ENCODE peak calls at places on chromosomes 2 and 18, in four cellular contexts. B is psoas muscle; R is CD8-positive, alpha-beta memory T cell; Y is MM.1S. V is an unnamed sample.

GRCh38 chr2:31354837-31355236 is 59.7 kb downstream of the XDH start:
- DNase-seq in B (no peak), R (no peak), Y (peak; percentile 25), V (no peak)

GRCh38 chr2:116911520-116911919 is 903.0 kb upstream of the DDX18 start:
- DNase-seq in B (no peak), R (no peak), Y (no peak), V (no peak)

GRCh38 chr2:68909793-68910674 is 38.8 kb upstream of the BMP10 start:
- DNase-seq in B (no peak), R (peak; percentile 57), Y (peak; percentile 86), V (peak; percentile 43)

GRCh38 chr2:191680639-191681038 is 2.7 kb downstream of the NABP1 start:
- DNase-seq in B (no peak), R (no peak), Y (no peak), V (peak; percentile 9)

GRCh38 chr18:77016936-77017335 is 115.6 kb downstream of the MBP start:
- DNase-seq in B (no peak), R (no peak), Y (no peak), V (no peak)

GRCh38 chr2:190649035-190649797 is at the start of gene NAB1:
- DNase-seq in B (peak; percentile 79), R (peak; percentile 64), Y (peak; percentile 52), V (peak; percentile 59)

GRCh38 chr2:66495788-66496640 is 61.1 kb downstream of the MEIS1 start:
- DNase-seq in B (peak; percentile 54), R (no peak), Y (no peak), V (no peak)

GRCh38 chr2:102891261-102891660 is 129.4 kb downstream of the TMEM182 start:
- DNase-seq in B (no peak), R (no peak), Y (no peak), V (no peak)

GRCh38 chr2:112662702-112663101 is 17.0 kb downstream of the SLC20A1 start:
- DNase-seq in B (no peak), R (no peak), Y (no peak), V (no peak)

GRCh38 chr2:148602918-148603561 is 41.5 kb upstream of the EPC2 start:
- DNase-seq in B (no peak), R (no peak), Y (no peak), V (no peak)

GRCh38 chr2:132923787-132924186 is 253.8 kb upstream of the LYPD1 start:
- DNase-seq in B (no peak), R (no peak), Y (no peak), V (no peak)

GRCh38 chr2:189937691-189938090 is 124.8 kb downstream of the MSTN start:
- DNase-seq in B (no peak), R (no peak), Y (no peak), V (no peak)

GRCh38 chr2:153543639-153544071 is 65.1 kb upstream of the RPRM start:
- DNase-seq in B (no peak), R (no peak), Y (no peak), V (no peak)

DNA sequence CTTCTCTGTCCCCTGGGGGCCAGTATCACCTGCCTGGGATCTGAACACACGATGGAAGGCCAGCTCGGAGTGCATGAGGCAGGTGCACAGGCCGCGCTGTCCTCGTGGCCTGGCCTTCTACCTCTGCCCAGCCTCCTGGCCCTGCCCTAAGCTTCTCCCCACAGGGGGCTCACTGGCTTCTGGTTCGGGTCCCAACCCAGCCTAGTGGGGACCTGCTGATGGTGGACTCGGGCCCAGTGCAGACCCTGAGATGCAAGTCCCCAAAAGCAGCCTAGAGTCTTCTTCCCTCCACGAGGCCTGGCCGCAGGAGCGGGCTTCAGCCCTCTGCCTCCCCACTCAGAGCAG is 3.4 kb downstream of the ERFE start:
- DNase-seq in B (peak; percentile 38), R (no peak), Y (no peak), V (no peak)
- H3K27me3 ChIP-seq in B (no peaks in the 10 kb centered on the region), R (no peaks in the 10 kb centered on the region), Y (no peaks in the 10 kb centered on the region), V (peaks cover 13% of the 10 kb centered on the region)

GRCh38 chr2:216003876-216004275 is 9.5 kb downstream of the MREG start:
- DNase-seq in B (no peak), R (no peak), Y (no peak), V (no peak)

GRCh38 chr2:216001612-216002215 is 11.6 kb downstream of the MREG start:
- DNase-seq in B (no peak), R (no peak), Y (no peak), V (no peak)

GRCh38 chr2:216001201-216001600 is 12.2 kb downstream of the MREG start:
- DNase-seq in B (no peak), R (no peak), Y (no peak), V (no peak)

GRCh38 chr2:216002693-216003092 is 10.7 kb downstream of the MREG start:
- DNase-seq in B (no peak), R (no peak), Y (no peak), V (no peak)

DNA sequence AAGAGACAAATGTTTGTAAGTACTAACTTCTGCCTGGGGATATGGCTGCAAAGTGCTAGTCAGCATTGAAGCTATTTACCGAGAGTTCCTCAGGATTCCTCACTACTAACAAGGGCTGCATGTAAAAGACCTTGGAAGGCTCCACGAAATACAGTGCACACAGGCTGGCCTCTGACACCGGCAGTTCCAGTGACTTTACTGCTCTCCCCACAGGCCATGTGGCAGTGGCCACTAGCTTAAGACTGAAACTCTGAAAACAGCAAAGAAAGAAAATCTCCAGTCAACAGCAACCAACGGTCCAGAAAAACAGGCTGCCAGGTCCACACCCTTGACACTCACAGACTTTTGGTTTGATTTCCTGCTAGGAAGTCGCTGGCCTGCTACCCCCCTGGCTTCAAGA is 11.1 kb downstream of the MREG start:
- DNase-seq in B (no peak), R (no peak), Y (no peak), V (no peak)
- H3K27ac ChIP-seq in B (no peak overlapping the region), R (no peak overlapping the region), Y (no peak overlapping the region), V (no peak overlapping the region)

GRCh38 chr2:105324732-105325131 is 4.8 kb downstream of the TGFBRAP1 start:
- DNase-seq in B (no peak), R (no peak), Y (no peak), V (no peak)
- H3K4me1 ChIP-seq in B (peaks cover 35% of the 10 kb centered on the region), R (peaks cover 19% of the 10 kb centered on the region), Y (no peaks in the 10 kb centered on the region), V (peaks cover 20% of the 10 kb centered on the region)

GRCh38 chr2:118832791-118833715 is 14.4 kb downstream of the EN1 start:
- DNase-seq in B (no peak), R (no peak), Y (no peak), V (no peak)
- H3K27me3 ChIP-seq in B (no peaks in the 10 kb centered on the region), R (peaks cover 15% of the 10 kb centered on the region), Y (peaks cover 14% of the 10 kb centered on the region), V (peaks cover 25% of the 10 kb centered on the region)

GRCh38 chr2:46001290-46001689 is 295.9 kb upstream of the EPAS1 start:
- DNase-seq in B (no peak), R (no peak), Y (no peak), V (no peak)

GRCh38 chr2:46002507-46002883 is 294.7 kb upstream of the EPAS1 start:
- DNase-seq in B (no peak), R (no peak), Y (no peak), V (no peak)

GRCh38 chr2:46002947-46003346 is 294.3 kb upstream of the EPAS1 start:
- DNase-seq in B (no peak), R (no peak), Y (no peak), V (no peak)

GRCh38 chr2:46001741-46002506 is 295.3 kb upstream of the EPAS1 start:
- DNase-seq in B (no peak), R (no peak), Y (no peak), V (no peak)

GRCh38 chr2:46000660-46001059 is 296.5 kb upstream of the EPAS1 start:
- DNase-seq in B (no peak), R (no peak), Y (no peak), V (no peak)
- H3K27ac ChIP-seq in B (no peak overlapping the region), R (no peak overlapping the region), Y (no peak overlapping the region), V (no peak overlapping the region)

GRCh38 chr18:37424507-37424906 is 141.1 kb downstream of the CELF4 start:
- DNase-seq in B (no peak), R (no peak), Y (no peak), V (no peak)
- H3K4me1 ChIP-seq in B (no peaks in the 10 kb centered on the region), R (no peaks in the 10 kb centered on the region), Y (peaks cover 18% of the 10 kb centered on the region), V (no peaks in the 10 kb centered on the region)

GRCh38 chr2:86336350-86337234 is 834 bp downstream of the REEP1 start:
- DNase-seq in B (no peak), R (no peak), Y (no peak), V (no peak)

GRCh38 chr2:86335865-86336321 is 1.5 kb downstream of the REEP1 start:
- DNase-seq in B (no peak), R (no peak), Y (no peak), V (no peak)

GRCh38 chr2:86338778-86339295 is 1.4 kb upstream of the REEP1 start:
- DNase-seq in B (no peak), R (no peak), Y (no peak), V (no peak)

GRCh38 chr2:86341470-86341869 is 4.0 kb upstream of the REEP1 start:
- DNase-seq in B (no peak), R (no peak), Y (no peak), V (no peak)

GRCh38 chr2:86337235-86338099 is at the start of gene REEP1:
- DNase-seq in B (peak; percentile 72), R (no peak), Y (peak; percentile 62), V (no peak)
- H3K27me3 ChIP-seq in B (no peaks in the 10 kb centered on the region), R (peaks cover 27% of the 10 kb centered on the region), Y (no peaks in the 10 kb centered on the region), V (peaks cover 29% of the 10 kb centered on the region)

GRCh38 chr2:16126141-16126968 is 186.0 kb downstream of the MYCN start:
- DNase-seq in B (no peak), R (no peak), Y (no peak), V (no peak)

GRCh38 chr2:16123881-16124780 is 183.8 kb downstream of the MYCN start:
- DNase-seq in B (no peak), R (no peak), Y (no peak), V (no peak)

GRCh38 chr2:16125614-16126125 is 185.3 kb downstream of the MYCN start:
- DNase-seq in B (no peak), R (no peak), Y (no peak), V (no peak)

GRCh38 chr2:16123421-16123820 is 183.1 kb downstream of the MYCN start:
- DNase-seq in B (no peak), R (no peak), Y (no peak), V (no peak)

GRCh38 chr2:16124881-16125613 is 184.7 kb downstream of the MYCN start:
- DNase-seq in B (no peak), R (no peak), Y (no peak), V (no peak)
- H3K27ac ChIP-seq in B (no peak overlapping the region), R (no peak overlapping the region), Y (no peak overlapping the region), V (no peak overlapping the region)

GRCh38 chr2:47194410-47194809 is 39.3 kb upstream of the STPG4 start:
- DNase-seq in B (no peak), R (no peak), Y (no peak), V (no peak)

GRCh38 chr2:47190188-47190818 is 35.2 kb upstream of the STPG4 start:
- DNase-seq in B (no peak), R (no peak), Y (no peak), V (no peak)

GRCh38 chr2:47196499-47196898 is 41.4 kb upstream of the STPG4 start:
- DNase-seq in B (no peak), R (no peak), Y (no peak), V (no peak)

GRCh38 chr2:47195149-47195548 is 40.0 kb upstream of the STPG4 start:
- DNase-seq in B (no peak), R (no peak), Y (no peak), V (no peak)

DNA sequence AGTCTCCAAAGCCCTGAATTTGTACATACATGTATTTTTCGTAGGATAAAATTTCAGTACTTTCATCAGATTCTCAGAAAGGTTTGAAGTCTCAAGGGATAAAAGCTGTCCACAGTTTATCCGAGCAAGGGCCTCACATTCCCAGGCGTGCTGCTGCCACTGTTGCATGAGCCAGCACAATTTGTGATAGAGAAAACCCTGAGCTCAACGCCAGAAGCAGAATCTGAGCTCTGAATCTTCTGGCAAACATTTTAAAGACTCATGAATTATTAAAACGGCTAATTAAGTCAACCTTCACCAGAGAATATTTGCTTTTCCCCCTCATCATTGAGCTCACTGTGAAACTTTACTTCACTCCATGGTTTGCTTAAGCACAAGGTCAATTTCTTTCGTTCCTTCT is 38.5 kb upstream of the STPG4 start:
- DNase-seq in B (no peak), R (no peak), Y (no peak), V (no peak)
- H3K4me1 ChIP-seq in B (peaks cover 34% of the 10 kb centered on the region), R (no peaks in the 10 kb centered on the region), Y (no peaks in the 10 kb centered on the region), V (no peaks in the 10 kb centered on the region)

V was measured in CD4-positive, alpha-beta memory T cell.